ENCODE peak calls at places on chromosomes 3 and 15, in seven cellular contexts. V is HepG2; D is IMR-90; P is PC-9; T is effector memory CD4-positive, alpha-beta T cell; Y is colonic mucosa; K is cardiac fibroblast. U is an unnamed sample.

GRCh38 chr15:32737246-32737757 is 19.5 kb downstream of the GREM1 start:
- DNase-seq in K (peak), D (peak), V (no peak), P (no peak), T (no peak), Y (no peak), U (no peak)

GRCh38 chr3:69853033-69853432 is 113.8 kb downstream of the MITF start:
- DNase-seq in V (no peak), Y (no peak), P (no peak), K (no peak), D (no peak), T (no peak), U (no peak)

GRCh38 chr15:74889390-74889881 is 406 bp upstream of the MPI start:
- DNase-seq in P (no peak), Y (no peak), T (no peak), K (peak), D (peak), V (no peak), U (no peak)

GRCh38 chr15:60844431-60845174 is 365.7 kb upstream of the ICE2 start:
- DNase-seq in D (no peak), Y (no peak), V (no peak), K (no peak), P (no peak), T (peak), U (no peak)

GRCh38 chr3:111884411-111885018 is 25.4 kb downstream of the PHLDB2 start:
- DNase-seq in D (no peak), P (no peak), V (no peak), Y (no peak), K (no peak), T (no peak), U (no peak)

GRCh38 chr3:194574639-194575483 is 58.4 kb downstream of the TMEM44 start:
- DNase-seq in V (no peak), P (peak), Y (no peak), D (peak), K (peak), T (no peak), U (no peak)

GRCh38 chr15:38768970-38769369 is 204.4 kb upstream of the RASGRP1 start:
- DNase-seq in P (no peak), Y (peak), V (no peak), T (no peak), D (peak), K (peak), U (no peak)

GRCh38 chr15:99703603-99704443 is 29.4 kb downstream of the LYSMD4 start:
- DNase-seq in V (peak), K (peak), D (peak), Y (no peak), P (peak), T (no peak), U (peak)

GRCh38 chr3:160008979-160009378 is 20.3 kb downstream of the IL12A start:
- DNase-seq in Y (no peak), V (no peak), K (no peak), T (no peak), P (peak), D (no peak), U (no peak)

GRCh38 chr3:144821583-144821982 is 850.0 kb downstream of the DIPK2A start:
- DNase-seq in K (peak), T (no peak), V (no peak), Y (no peak), P (no peak), D (peak), U (no peak)

GRCh38 chr3:9808345-9809037 is 1.6 kb upstream of the TTLL3 start:
- DNase-seq in P (peak), K (peak), T (no peak), D (peak), Y (no peak), V (peak), U (no peak)

GRCh38 chr3:57007513-57008415 is 52.7 kb upstream of the SPATA12 start:
- DNase-seq in D (peak), T (no peak), V (no peak), K (peak), P (peak), Y (peak), U (peak)

GRCh38 chr15:64634020-64634419 is 141.4 kb downstream of the RBPMS2 start:
- DNase-seq in Y (no peak), T (no peak), P (no peak), K (no peak), V (peak), D (no peak), U (no peak)

GRCh38 chr3:73206006-73206405 is 144.5 kb downstream of the EBLN2 start:
- DNase-seq in K (no peak), V (no peak), Y (no peak), P (no peak), D (no peak), T (no peak), U (no peak)

GRCh38 chr3:125022186-125022585 is 33.6 kb downstream of the HEG1 start:
- DNase-seq in D (no peak), K (no peak), P (no peak), T (no peak), Y (no peak), V (no peak), U (no peak)

GRCh38 chr3:81516042-81516441 is 245.4 kb downstream of the GBE1 start:
- DNase-seq in D (peak), T (no peak), K (no peak), P (no peak), V (no peak), Y (no peak), U (no peak)

GRCh38 chr15:78007211-78007956 is 70.1 kb downstream of the TBC1D2B start:
- DNase-seq in Y (no peak), D (no peak), V (no peak), K (no peak), P (no peak), T (no peak), U (no peak)

GRCh38 chr15:69857246-69857645 is 240.5 kb downstream of the TLE3 start:
- DNase-seq in Y (no peak), P (no peak), T (no peak), D (no peak), K (no peak), V (no peak), U (no peak)

GRCh38 chr3:16151109-16151508 is 23.4 kb upstream of the GALNT15 start:
- DNase-seq in D (peak), T (no peak), V (no peak), P (no peak), K (peak), Y (peak), U (peak)

GRCh38 chr3:15753056-15753710 is 44.6 kb downstream of the ANKRD28 start:
- DNase-seq in K (no peak), V (peak), T (no peak), D (no peak), Y (no peak), P (no peak), U (no peak)

DNA sequence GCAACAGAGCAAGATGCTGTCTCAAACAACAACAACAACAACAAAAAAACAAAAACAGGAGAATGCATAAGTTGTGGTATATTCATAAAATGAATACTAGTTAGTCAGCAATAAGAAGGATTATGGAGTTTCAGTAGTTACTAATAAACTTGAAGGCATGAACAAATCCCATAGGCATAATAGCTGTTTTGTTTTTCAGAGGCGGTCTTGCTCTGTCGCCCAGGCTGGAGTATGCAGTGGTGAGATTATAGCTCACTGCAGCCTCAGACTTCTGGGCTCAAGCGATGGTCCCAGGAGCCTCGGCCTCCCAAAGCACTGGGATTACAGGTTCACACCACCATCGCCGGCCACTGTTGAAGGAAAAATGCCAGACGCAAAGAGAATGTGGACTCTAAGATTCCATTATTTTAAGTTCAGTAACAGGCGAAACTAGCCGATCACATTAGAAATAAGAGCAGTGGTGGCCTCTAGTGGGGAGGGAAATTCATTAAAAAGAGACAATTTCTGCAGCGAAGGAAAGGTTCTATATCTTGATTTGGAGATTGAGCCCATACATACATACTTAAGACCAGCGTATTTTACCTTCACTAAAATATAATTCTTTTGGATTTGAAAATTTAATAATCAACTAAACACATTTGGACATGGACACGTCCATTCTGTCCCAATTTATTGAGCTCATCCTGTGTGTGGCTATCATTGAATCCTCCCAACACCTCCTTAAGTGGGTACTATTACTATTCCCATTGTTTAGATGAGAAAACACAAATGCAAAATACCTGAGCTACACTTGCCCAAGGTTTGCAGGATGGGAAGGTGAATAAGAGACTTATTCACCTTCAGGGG is 27.4 kb upstream of the HDAC11 start:
- DNase-seq in P (peak), V (peak), Y (peak), T (no peak), D (peak), K (peak), U (no peak)
- H3K4me3 ChIP-seq in P (peak), V (peak), Y (peak), T (peak), D (no peak), K (no peak), U (peak)

GRCh38 chr3:151456065-151456464 is 4.8 kb downstream of the IGSF10 start:
- DNase-seq in V (no peak), D (no peak), K (no peak), T (no peak), P (no peak), Y (no peak), U (no peak)

GRCh38 chr3:151460774-151461450 is at the start of gene IGSF10:
- DNase-seq in D (no peak), Y (peak), K (no peak), P (no peak), V (no peak), T (no peak), U (no peak)

GRCh38 chr3:151462278-151462779 is 1.5 kb upstream of the IGSF10 start:
- DNase-seq in P (no peak), K (no peak), T (no peak), Y (no peak), V (no peak), D (no peak), U (no peak)

GRCh38 chr3:151459360-151459759 is 1.5 kb downstream of the IGSF10 start:
- DNase-seq in D (no peak), T (no peak), K (no peak), P (no peak), Y (no peak), V (no peak), U (no peak)

GRCh38 chr3:151460240-151460639 is 621 bp downstream of the IGSF10 start:
- DNase-seq in D (no peak), K (peak), P (no peak), T (no peak), Y (no peak), V (no peak), U (no peak)
- H3K4me3 ChIP-seq in D (no peak), K (peak), P (peak), T (no peak), Y (peak), V (no peak), U (peak)

DNA sequence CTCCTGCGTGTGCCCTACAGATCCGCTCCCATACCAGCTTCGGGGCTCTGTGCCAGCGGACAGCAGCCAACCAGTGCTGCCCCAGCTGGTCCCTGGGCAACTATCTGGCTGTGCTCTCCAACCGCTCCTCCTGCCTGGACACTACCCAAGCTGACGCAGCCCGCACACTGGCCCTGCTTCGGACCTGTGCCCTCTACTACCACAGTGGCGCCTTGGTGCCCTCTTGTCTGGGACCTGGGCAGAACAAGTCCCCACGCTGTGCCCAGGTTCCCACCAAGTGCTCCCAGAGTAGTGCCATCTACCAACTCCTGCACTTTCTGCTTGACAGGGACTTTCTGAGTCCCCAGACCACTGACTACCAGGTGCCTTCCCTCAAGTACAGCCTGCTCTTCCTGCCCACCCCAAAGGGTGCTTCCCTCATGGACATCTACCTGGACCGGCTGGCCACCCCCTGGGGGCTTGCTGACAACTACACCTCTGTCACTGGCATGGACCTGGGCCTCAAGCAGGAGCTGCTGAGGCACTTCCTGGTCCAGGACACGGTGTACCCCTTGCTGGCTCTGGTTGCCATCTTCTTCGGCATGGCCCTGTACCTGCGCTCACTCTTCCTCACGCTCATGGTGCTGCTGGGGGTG is 9.1 kb downstream of the DISP2 start:
- DNase-seq in Y (no peak), P (no peak), D (no peak), V (no peak), K (no peak), T (no peak), U (no peak)
- H3K4me3 ChIP-seq in Y (no peak), P (no peak), D (no peak), V (no peak), K (no peak), T (peak), U (no peak)

DNA sequence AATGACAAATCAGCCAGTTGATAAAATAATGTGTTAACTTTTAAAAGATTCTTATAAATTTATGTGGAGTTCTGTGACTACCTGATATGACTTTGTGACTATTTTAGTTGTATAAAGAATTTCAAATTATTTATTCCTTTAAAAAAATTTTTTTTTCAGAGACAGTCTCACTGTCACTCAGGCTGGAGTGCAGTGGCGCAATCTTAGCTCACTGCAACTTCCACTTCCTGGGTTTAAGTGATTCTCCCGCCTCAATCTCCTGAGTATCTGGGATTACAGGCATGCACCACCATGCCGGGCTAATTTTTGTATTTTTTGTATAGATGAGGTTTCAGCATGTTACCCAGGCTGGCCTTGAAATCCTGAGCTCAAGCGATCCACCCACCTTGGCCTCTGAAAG is 48.5 kb downstream of the MBNL1 start:
- DNase-seq in Y (no peak), V (no peak), D (no peak), K (no peak), T (no peak), P (peak), U (no peak)
- H3K4me3 ChIP-seq in Y (no peak), V (no peak), D (no peak), K (no peak), T (no peak), P (no peak), U (no peak)